ENCODE peak calls at places on chromosomes 1 and 21, in five cellular contexts. A, G, H, S and B are unnamed samples.

GRCh38 chr21:26846036-26846931 is 1.1 kb upstream of the ADAMTS1 start:
- DNase-seq in A (peak), G (peak), H (no peak), S (peak), B (no peak)

GRCh38 chr1:19708558-19708957 is 43.9 kb downstream of the HTR6 start:
- DNase-seq in A (no peak), G (no peak), H (no peak), S (no peak), B (no peak)

GRCh38 chr1:147245586-147246021 is 3.1 kb downstream of the CHD1L start:
- DNase-seq in A (no peak), G (no peak), H (no peak), S (no peak), B (no peak)

GRCh38 chr1:236066828-236067386 is 2.0 kb upstream of the NID1 start:
- DNase-seq in A (peak), G (peak), H (no peak), S (peak), B (no peak)

GRCh38 chr1:8671313-8671917 is 146.0 kb downstream of the RERE start:
- DNase-seq in A (no peak), G (peak), H (peak), S (peak), B (no peak)

GRCh38 chr1:67405473-67406245 is 24.5 kb downstream of the SERBP1 start:
- DNase-seq in A (no peak), G (peak), H (no peak), S (no peak), B (no peak)

GRCh38 chr1:37561794-37562132 is 5.0 kb downstream of the DNALI1 start:
- DNase-seq in A (no peak), G (peak), H (peak), S (no peak), B (no peak)

GRCh38 chr1:32817815-32818786 is 648 bp downstream of the S100PBP start:
- DNase-seq in A (peak), G (peak), H (peak), S (peak), B (no peak)

GRCh38 chr1:247357062-247357780 is 25.6 kb upstream of the ZNF496 start:
- DNase-seq in A (no peak), G (peak), H (no peak), S (no peak), B (no peak)

GRCh38 chr1:226863446-226863845 is 7.0 kb upstream of the PSEN2 start:
- DNase-seq in A (no peak), G (peak), H (no peak), S (no peak), B (no peak)

GRCh38 chr1:162676767-162677166 is 44.5 kb downstream of the DDR2 start:
- DNase-seq in A (no peak), G (no peak), H (no peak), S (peak), B (no peak)

GRCh38 chr1:55140546-55140983 is 74.6 kb downstream of the USP24 start:
- DNase-seq in A (peak), G (peak), H (peak), S (peak), B (no peak)

GRCh38 chr1:203167026-203167912 is 8.4 kb downstream of the MYBPH start:
- DNase-seq in A (peak), G (peak), H (no peak), S (no peak), B (no peak)

GRCh38 chr1:21311016-21311415 is 20.8 kb upstream of the ECE1 start:
- DNase-seq in A (no peak), G (no peak), H (no peak), S (peak), B (no peak)

GRCh38 chr1:7582439-7582972 is 188.6 kb upstream of the VAMP3 start:
- DNase-seq in A (no peak), G (no peak), H (no peak), S (peak), B (no peak)

GRCh38 chr1:212035835-212036605 is 472 bp downstream of the DTL start:
- DNase-seq in A (no peak), G (no peak), H (no peak), S (no peak), B (no peak)

GRCh38 chr1:214280386-214281029 is 451 bp upstream of the SMYD2 start:
- DNase-seq in A (peak), G (peak), H (no peak), S (no peak), B (no peak)

GRCh38 chr1:15424981-15425380 is 13.3 kb upstream of the CTRC start:
- DNase-seq in A (no peak), G (no peak), H (no peak), S (no peak), B (no peak)

GRCh38 chr1:37860346-37860666 is 914 bp upstream of the MTF1 start:
- DNase-seq in A (no peak), G (no peak), H (no peak), S (no peak), B (no peak)

GRCh38 chr1:51314974-51315373 is 15.4 kb downstream of the TTC39A start:
- DNase-seq in A (peak), G (no peak), H (no peak), S (no peak), B (no peak)

GRCh38 chr1:10056599-10056987 is 23.8 kb downstream of the UBE4B start:
- DNase-seq in A (no peak), G (no peak), H (no peak), S (peak), B (no peak)

GRCh38 chr1:103265551-103265950 is 157.2 kb upstream of the COL11A1 start:
- DNase-seq in A (no peak), G (no peak), H (no peak), S (no peak), B (no peak)

GRCh38 chr1:12109901-12110300 is 46.8 kb downstream of the TNFRSF8 start:
- DNase-seq in A (no peak), G (no peak), H (no peak), S (no peak), B (no peak)

GRCh38 chr21:31403596-31404333 is 59.7 kb upstream of the TIAM1 start:
- DNase-seq in A (no peak), G (no peak), H (no peak), S (no peak), B (no peak)

GRCh38 chr1:76068953-76069561 is 5.5 kb upstream of the ST6GALNAC3 start:
- DNase-seq in A (no peak), G (no peak), H (no peak), S (no peak), B (no peak)

GRCh38 chr1:243378666-243379065 is 122.8 kb downstream of the SDCCAG8 start:
- DNase-seq in A (no peak), G (no peak), H (no peak), S (no peak), B (no peak)

GRCh38 chr1:15952317-15953258 is 23.3 kb downstream of the ZBTB17 start:
- DNase-seq in A (no peak), G (peak), H (peak), S (no peak), B (no peak)

GRCh38 chr1:151989131-151989868 is 4.4 kb downstream of the S100A10 start:
- DNase-seq in A (peak), G (no peak), H (no peak), S (peak), B (no peak)

GRCh38 chr1:111214884-111215283 is 12.6 kb upstream of the CHI3L2 start:
- DNase-seq in A (no peak), G (no peak), H (no peak), S (no peak), B (no peak)

GRCh38 chr21:45312296-45312695 is 24.6 kb upstream of the POFUT2 start:
- DNase-seq in A (no peak), G (no peak), H (no peak), S (no peak), B (no peak)

GRCh38 chr21:17658931-17659330 is 46.2 kb upstream of the BTG3 start:
- DNase-seq in A (no peak), G (no peak), H (no peak), S (no peak), B (no peak)

GRCh38 chr1:204621996-204622395 is 63.5 kb downstream of the LRRN2 start:
- DNase-seq in A (no peak), G (no peak), H (no peak), S (no peak), B (no peak)

GRCh38 chr1:247110627-247111258 is 6.6 kb upstream of the ZNF669 start:
- DNase-seq in A (no peak), G (peak), H (no peak), S (no peak), B (no peak)

GRCh38 chr1:57400041-57400440 is 23.8 kb downstream of the DAB1 start:
- DNase-seq in A (no peak), G (no peak), H (no peak), S (no peak), B (no peak)

GRCh38 chr1:152774875-152775274 is at the start of gene LCE1F:
- DNase-seq in A (no peak), G (no peak), H (peak), S (no peak), B (no peak)

GRCh38 chr1:58781541-58782307 is 2.1 kb downstream of the JUN start:
- DNase-seq in A (peak), G (peak), H (no peak), S (peak), B (no peak)

GRCh38 chr1:65059930-65060538 is 88.0 kb upstream of the AK4 start:
- DNase-seq in A (no peak), G (peak), H (peak), S (no peak), B (no peak)

GRCh38 chr1:207034998-207035397 is 2.4 kb upstream of the C1orf116 start:
- DNase-seq in A (no peak), G (no peak), H (no peak), S (no peak), B (no peak)

GRCh38 chr1:82515650-82516049 is 714.9 kb downstream of the ADGRL2 start:
- DNase-seq in A (no peak), G (no peak), H (no peak), S (no peak), B (no peak)

GRCh38 chr1:150106331-150106730 is 38.8 kb downstream of the VPS45 start:
- DNase-seq in A (no peak), G (peak), H (no peak), S (no peak), B (no peak)

GRCh38 chr1:150102986-150103385 is 35.4 kb downstream of the VPS45 start:
- DNase-seq in A (no peak), G (no peak), H (no peak), S (no peak), B (no peak)
- H3K27ac ChIP-seq in A (no peak), G (no peak), H (no peak), S (no peak), B (no peak)

DNA sequence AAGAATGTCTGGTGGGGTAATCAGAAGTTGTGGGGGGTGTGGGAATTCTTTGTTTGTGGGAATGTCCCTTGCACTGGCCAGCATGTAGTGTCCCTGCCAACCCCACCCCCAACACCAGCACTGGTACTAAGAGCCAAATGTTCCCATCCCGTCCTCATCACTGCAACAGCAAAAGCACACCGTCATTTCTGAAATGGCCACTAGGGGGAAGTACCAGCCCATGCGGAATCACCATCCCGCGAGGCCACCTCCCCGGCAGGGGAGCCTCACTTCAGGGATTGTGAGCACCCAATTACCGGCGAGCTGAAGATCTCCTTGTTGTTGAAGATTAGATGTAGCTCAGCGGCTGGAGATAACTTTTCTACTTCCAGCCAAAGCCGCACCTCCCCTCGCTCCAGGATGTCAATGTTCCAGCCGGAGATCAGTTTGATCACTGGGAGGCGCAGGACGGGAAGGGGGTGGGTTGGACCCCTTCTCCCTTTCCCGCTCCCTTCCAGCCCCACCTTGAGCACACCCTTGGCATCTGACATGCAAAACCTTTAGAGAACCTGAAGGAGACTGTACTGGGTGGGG is 41.0 kb downstream of the MYOM3 start:
- DNase-seq in A (peak), G (peak), H (peak), S (peak), B (no peak)
- TF ChIP-seq POLR2AphosphoS5 in A (no peak), G (no peak), H (no peak), S (peak), B (no peak)

DNA sequence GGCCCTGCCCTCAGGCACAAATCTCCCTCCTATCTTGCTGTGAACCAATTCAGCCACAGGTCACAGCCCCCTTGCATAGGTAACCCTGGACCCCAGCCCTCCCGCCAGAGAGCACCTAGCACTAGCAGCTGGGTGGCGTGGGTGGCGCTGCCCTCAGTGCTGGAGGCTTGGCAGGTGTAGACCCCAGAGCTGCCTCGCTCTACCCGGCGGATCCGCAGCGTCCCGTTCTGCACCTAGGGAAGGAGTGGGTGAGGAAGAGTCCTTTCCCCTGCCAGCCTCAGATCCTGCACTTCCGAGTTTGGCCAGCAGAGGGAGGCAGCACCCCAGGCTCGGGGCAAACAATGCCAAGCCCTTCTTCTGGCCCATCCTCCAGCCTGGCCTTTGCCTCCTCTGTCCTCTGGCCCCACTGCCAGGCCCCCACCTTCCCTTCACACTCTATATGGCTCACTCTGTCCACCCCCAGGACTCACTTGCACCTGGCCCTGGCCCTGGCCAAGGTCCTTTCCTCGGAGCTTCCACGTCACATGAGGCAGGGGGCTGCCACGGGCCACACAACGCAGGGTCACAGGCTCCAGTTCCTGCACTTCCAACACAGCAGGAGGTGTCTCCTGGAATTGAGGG is 9.0 kb downstream of the IGSF9 start:
- DNase-seq in A (peak), G (peak), H (no peak), S (peak), B (no peak)
- H3K27ac ChIP-seq in A (peak), G (peak), H (no peak), S (no peak), B (no peak)

GRCh38 chr1:159933347-159933746 is 8.0 kb upstream of the TAGLN2 start:
- DNase-seq in A (no peak), G (no peak), H (no peak), S (no peak), B (no peak)
- TF ChIP-seq POLR2AphosphoS5 in A (no peak), G (no peak), H (no peak), S (no peak), B (no peak)

GRCh38 chr1:18414872-18415447 is 65.8 kb upstream of the KLHDC7A start:
- DNase-seq in A (no peak), G (no peak), H (no peak), S (peak), B (no peak)
- H3K27ac ChIP-seq in A (no peak), G (no peak), H (no peak), S (no peak), B (no peak)

GRCh38 chr1:156703741-156704140 is 1.6 kb downstream of the CRABP2 start:
- DNase-seq in A (no peak), G (no peak), H (no peak), S (no peak), B (no peak)
- TF ChIP-seq POLR2AphosphoS5 in A (no peak), G (no peak), H (no peak), S (no peak), B (no peak)

DNA sequence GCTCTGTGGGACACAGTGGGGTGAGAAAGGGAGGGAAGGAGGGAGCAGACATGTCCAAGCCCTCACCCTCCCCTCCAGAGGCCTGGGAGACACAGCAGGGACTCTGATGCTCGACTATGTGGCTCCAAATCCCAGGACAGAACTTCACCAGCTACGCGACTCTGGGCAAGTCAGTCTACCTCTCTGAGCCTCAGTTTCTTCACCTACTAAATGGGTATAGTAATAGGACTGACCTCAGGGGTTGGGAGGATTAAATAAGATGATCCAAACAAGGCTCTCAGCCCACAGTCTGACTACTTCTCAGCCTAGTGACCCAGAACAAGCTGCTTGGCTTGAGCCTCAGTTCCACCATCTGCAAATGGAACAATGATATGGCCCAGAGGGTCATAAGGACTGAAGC is 19.6 kb downstream of the SDC3 start:
- DNase-seq in A (no peak), G (no peak), H (no peak), S (no peak), B (no peak)
- H3K27ac ChIP-seq in A (peak), G (no peak), H (no peak), S (peak), B (peak)